ENCODE peak calls at places on chromosome 16, in eight cellular contexts. One of them, this sample, is unnamed. For H3K4me1, the result is how much of the 10 kb centered on the place peaks cover.

GRCh38 chr16:72312862-72313261 is 140.9 kb upstream of the PMFBP1 start:
- DNase-seq in uterus: no peak
- DNase-seq in upper lobe of left lung: no peak
- DNase-seq in CD8-positive, alpha-beta memory T cell: no peak
- DNase-seq in GM12878: no peak
- DNase-seq in adipocyte: peak
- DNase-seq in trophoblast cell: no peak
- DNase-seq in HAP-1: no peak
- DNase-seq in this sample: no peak

GRCh38 chr16:24054649-24055560 is 201.2 kb upstream of the CACNG3 start:
- DNase-seq in uterus: no peak
- DNase-seq in upper lobe of left lung: no peak
- DNase-seq in CD8-positive, alpha-beta memory T cell: no peak
- DNase-seq in GM12878: no peak
- DNase-seq in adipocyte: no peak
- DNase-seq in trophoblast cell: no peak
- DNase-seq in HAP-1: no peak
- DNase-seq in this sample: no peak

GRCh38 chr16:87160752-87161337 is 156.3 kb downstream of the C16orf95 start:
- DNase-seq in uterus: no peak
- DNase-seq in upper lobe of left lung: no peak
- DNase-seq in CD8-positive, alpha-beta memory T cell: no peak
- DNase-seq in GM12878: no peak
- DNase-seq in adipocyte: no peak
- DNase-seq in trophoblast cell: no peak
- DNase-seq in HAP-1: no peak
- DNase-seq in this sample: no peak

GRCh38 chr16:10178079-10178478 is 4.1 kb downstream of the GRIN2A start:
- DNase-seq in uterus: no peak
- DNase-seq in upper lobe of left lung: no peak
- DNase-seq in CD8-positive, alpha-beta memory T cell: no peak
- DNase-seq in GM12878: no peak
- DNase-seq in adipocyte: peak
- DNase-seq in trophoblast cell: no peak
- DNase-seq in HAP-1: no peak
- DNase-seq in this sample: no peak

GRCh38 chr16:86988920-86989715 is 328.1 kb downstream of the C16orf95 start:
- DNase-seq in uterus: no peak
- DNase-seq in upper lobe of left lung: no peak
- DNase-seq in CD8-positive, alpha-beta memory T cell: no peak
- DNase-seq in GM12878: no peak
- DNase-seq in adipocyte: no peak
- DNase-seq in trophoblast cell: no peak
- DNase-seq in HAP-1: no peak
- DNase-seq in this sample: no peak

GRCh38 chr16:49639739-49640388 is 216.0 kb downstream of the ZNF423 start:
- DNase-seq in uterus: peak
- DNase-seq in upper lobe of left lung: no peak
- DNase-seq in CD8-positive, alpha-beta memory T cell: no peak
- DNase-seq in GM12878: no peak
- DNase-seq in adipocyte: peak
- DNase-seq in trophoblast cell: no peak
- DNase-seq in HAP-1: peak
- DNase-seq in this sample: no peak

GRCh38 chr16:8583712-8584111 is 6.6 kb downstream of the TMEM114 start:
- DNase-seq in uterus: no peak
- DNase-seq in upper lobe of left lung: no peak
- DNase-seq in CD8-positive, alpha-beta memory T cell: no peak
- DNase-seq in GM12878: no peak
- DNase-seq in adipocyte: no peak
- DNase-seq in trophoblast cell: no peak
- DNase-seq in HAP-1: no peak
- DNase-seq in this sample: no peak

GRCh38 chr16:10878328-10878643 is 1.3 kb downstream of the CIITA start:
- DNase-seq in uterus: no peak
- DNase-seq in upper lobe of left lung: no peak
- DNase-seq in CD8-positive, alpha-beta memory T cell: no peak
- DNase-seq in GM12878: no peak
- DNase-seq in adipocyte: no peak
- DNase-seq in trophoblast cell: no peak
- DNase-seq in HAP-1: no peak
- DNase-seq in this sample: no peak

GRCh38 chr16:66588981-66589713 is 9.9 kb downstream of the CMTM2 start:
- DNase-seq in uterus: no peak
- DNase-seq in upper lobe of left lung: peak
- DNase-seq in CD8-positive, alpha-beta memory T cell: peak
- DNase-seq in GM12878: no peak
- DNase-seq in adipocyte: no peak
- DNase-seq in trophoblast cell: no peak
- DNase-seq in HAP-1: no peak
- DNase-seq in this sample: no peak

GRCh38 chr16:58814348-58814801 is 80.3 kb upstream of the GOT2 start:
- DNase-seq in uterus: peak
- DNase-seq in upper lobe of left lung: peak
- DNase-seq in CD8-positive, alpha-beta memory T cell: no peak
- DNase-seq in GM12878: no peak
- DNase-seq in adipocyte: peak
- DNase-seq in trophoblast cell: peak
- DNase-seq in HAP-1: peak
- DNase-seq in this sample: peak

GRCh38 chr16:11461595-11461990 is 116.3 kb downstream of the RMI2 start:
- DNase-seq in uterus: no peak
- DNase-seq in upper lobe of left lung: no peak
- DNase-seq in CD8-positive, alpha-beta memory T cell: no peak
- DNase-seq in GM12878: no peak
- DNase-seq in adipocyte: no peak
- DNase-seq in trophoblast cell: no peak
- DNase-seq in HAP-1: no peak
- DNase-seq in this sample: no peak

GRCh38 chr16:9039208-9039607 is 52.2 kb upstream of the HAPSTR1 start:
- DNase-seq in uterus: no peak
- DNase-seq in upper lobe of left lung: no peak
- DNase-seq in CD8-positive, alpha-beta memory T cell: no peak
- DNase-seq in GM12878: no peak
- DNase-seq in adipocyte: peak
- DNase-seq in trophoblast cell: no peak
- DNase-seq in HAP-1: no peak
- DNase-seq in this sample: no peak

GRCh38 chr16:84190731-84191388 is at the start of gene ADAD2:
- DNase-seq in uterus: no peak
- DNase-seq in upper lobe of left lung: no peak
- DNase-seq in CD8-positive, alpha-beta memory T cell: no peak
- DNase-seq in GM12878: no peak
- DNase-seq in adipocyte: no peak
- DNase-seq in trophoblast cell: no peak
- DNase-seq in HAP-1: no peak
- DNase-seq in this sample: no peak

GRCh38 chr16:46583036-46583435 is 38.1 kb downstream of the SHCBP1 start:
- DNase-seq in uterus: no peak
- DNase-seq in upper lobe of left lung: no peak
- DNase-seq in CD8-positive, alpha-beta memory T cell: no peak
- DNase-seq in GM12878: no peak
- DNase-seq in adipocyte: no peak
- DNase-seq in trophoblast cell: no peak
- DNase-seq in HAP-1: no peak
- DNase-seq in this sample: no peak

GRCh38 chr16:68470461-68471150 is 22.3 kb upstream of the SMPD3 start:
- DNase-seq in uterus: no peak
- DNase-seq in upper lobe of left lung: peak
- DNase-seq in CD8-positive, alpha-beta memory T cell: peak
- DNase-seq in GM12878: peak
- DNase-seq in adipocyte: no peak
- DNase-seq in trophoblast cell: no peak
- DNase-seq in HAP-1: no peak
- DNase-seq in this sample: no peak

GRCh38 chr16:15747937-15748336 is 97.9 kb downstream of the NDE1 start:
- DNase-seq in uterus: no peak
- DNase-seq in upper lobe of left lung: no peak
- DNase-seq in CD8-positive, alpha-beta memory T cell: no peak
- DNase-seq in GM12878: no peak
- DNase-seq in adipocyte: no peak
- DNase-seq in trophoblast cell: no peak
- DNase-seq in HAP-1: no peak
- DNase-seq in this sample: no peak

GRCh38 chr16:75541236-75541635 is 5.3 kb upstream of the CHST5 start:
- DNase-seq in uterus: no peak
- DNase-seq in upper lobe of left lung: no peak
- DNase-seq in CD8-positive, alpha-beta memory T cell: no peak
- DNase-seq in GM12878: no peak
- DNase-seq in adipocyte: no peak
- DNase-seq in trophoblast cell: no peak
- DNase-seq in HAP-1: no peak
- DNase-seq in this sample: no peak

GRCh38 chr16:7103056-7103455 is 229.6 kb upstream of the RBFOX1 start:
- DNase-seq in uterus: no peak
- DNase-seq in upper lobe of left lung: no peak
- DNase-seq in CD8-positive, alpha-beta memory T cell: no peak
- DNase-seq in GM12878: no peak
- DNase-seq in adipocyte: no peak
- DNase-seq in trophoblast cell: no peak
- DNase-seq in HAP-1: no peak
- DNase-seq in this sample: no peak

GRCh38 chr16:67723151-67723915 is 4.2 kb upstream of the GFOD2 start:
- DNase-seq in uterus: no peak
- DNase-seq in upper lobe of left lung: no peak
- DNase-seq in CD8-positive, alpha-beta memory T cell: no peak
- DNase-seq in GM12878: no peak
- DNase-seq in adipocyte: peak
- DNase-seq in trophoblast cell: peak
- DNase-seq in HAP-1: no peak
- DNase-seq in this sample: no peak

GRCh38 chr16:67421030-67421429 is 4.8 kb upstream of the ZDHHC1 start:
- DNase-seq in uterus: no peak
- DNase-seq in upper lobe of left lung: no peak
- DNase-seq in CD8-positive, alpha-beta memory T cell: no peak
- DNase-seq in GM12878: no peak
- DNase-seq in adipocyte: no peak
- DNase-seq in trophoblast cell: no peak
- DNase-seq in HAP-1: no peak
- DNase-seq in this sample: no peak

GRCh38 chr16:11449716-11450115 is 104.5 kb downstream of the RMI2 start:
- DNase-seq in uterus: no peak
- DNase-seq in upper lobe of left lung: no peak
- DNase-seq in CD8-positive, alpha-beta memory T cell: no peak
- DNase-seq in GM12878: no peak
- DNase-seq in adipocyte: no peak
- DNase-seq in trophoblast cell: no peak
- DNase-seq in HAP-1: no peak
- DNase-seq in this sample: no peak

GRCh38 chr16:3122926-3123570 is 10.7 kb downstream of the ZNF205 start:
- DNase-seq in uterus: no peak
- DNase-seq in upper lobe of left lung: no peak
- DNase-seq in CD8-positive, alpha-beta memory T cell: no peak
- DNase-seq in GM12878: no peak
- DNase-seq in adipocyte: no peak
- DNase-seq in trophoblast cell: no peak
- DNase-seq in HAP-1: no peak
- DNase-seq in this sample: no peak
- H3K4me3 ChIP-seq in uterus: no peak
- H3K4me3 ChIP-seq in upper lobe of left lung: no peak
- H3K4me3 ChIP-seq in CD8-positive, alpha-beta memory T cell: no peak
- H3K4me3 ChIP-seq in GM12878: no peak
- H3K4me3 ChIP-seq in adipocyte: no peak
- H3K4me3 ChIP-seq in trophoblast cell: no peak
- H3K4me3 ChIP-seq in HAP-1: no peak
- H3K4me3 ChIP-seq in this sample: no peak

GRCh38 chr16:2033057-2033911 is 6.6 kb downstream of the NHERF2 start:
- DNase-seq in uterus: peak
- DNase-seq in upper lobe of left lung: peak
- DNase-seq in CD8-positive, alpha-beta memory T cell: peak
- DNase-seq in GM12878: no peak
- DNase-seq in adipocyte: peak
- DNase-seq in trophoblast cell: no peak
- DNase-seq in HAP-1: no peak
- DNase-seq in this sample: peak

GRCh38 chr16:2034695-2035430 is 8.2 kb downstream of the NHERF2 start:
- DNase-seq in uterus: no peak
- DNase-seq in upper lobe of left lung: no peak
- DNase-seq in CD8-positive, alpha-beta memory T cell: no peak
- DNase-seq in GM12878: no peak
- DNase-seq in adipocyte: peak
- DNase-seq in trophoblast cell: no peak
- DNase-seq in HAP-1: no peak
- DNase-seq in this sample: no peak

GRCh38 chr16:2031081-2031577 is 4.4 kb downstream of the NHERF2 start:
- DNase-seq in uterus: no peak
- DNase-seq in upper lobe of left lung: peak
- DNase-seq in CD8-positive, alpha-beta memory T cell: no peak
- DNase-seq in GM12878: no peak
- DNase-seq in adipocyte: no peak
- DNase-seq in trophoblast cell: no peak
- DNase-seq in HAP-1: no peak
- DNase-seq in this sample: no peak

GRCh38 chr16:2030036-2030435 is 3.3 kb downstream of the NHERF2 start:
- DNase-seq in uterus: no peak
- DNase-seq in upper lobe of left lung: no peak
- DNase-seq in CD8-positive, alpha-beta memory T cell: no peak
- DNase-seq in GM12878: no peak
- DNase-seq in adipocyte: no peak
- DNase-seq in trophoblast cell: no peak
- DNase-seq in HAP-1: no peak
- DNase-seq in this sample: no peak

GRCh38 chr16:2032285-2033056 is 5.8 kb downstream of the NHERF2 start:
- DNase-seq in uterus: no peak
- DNase-seq in upper lobe of left lung: no peak
- DNase-seq in CD8-positive, alpha-beta memory T cell: no peak
- DNase-seq in GM12878: no peak
- DNase-seq in adipocyte: peak
- DNase-seq in trophoblast cell: no peak
- DNase-seq in HAP-1: no peak
- DNase-seq in this sample: no peak
- H3K4me1 ChIP-seq in uterus: under half
- H3K4me1 ChIP-seq in upper lobe of left lung: half or more
- H3K4me1 ChIP-seq in CD8-positive, alpha-beta memory T cell: under half
- H3K4me1 ChIP-seq in GM12878: under half
- H3K4me1 ChIP-seq in adipocyte: under half
- H3K4me1 ChIP-seq in trophoblast cell: under half
- H3K4me1 ChIP-seq in HAP-1: under half
- H3K4me1 ChIP-seq in this sample: under half

DNA sequence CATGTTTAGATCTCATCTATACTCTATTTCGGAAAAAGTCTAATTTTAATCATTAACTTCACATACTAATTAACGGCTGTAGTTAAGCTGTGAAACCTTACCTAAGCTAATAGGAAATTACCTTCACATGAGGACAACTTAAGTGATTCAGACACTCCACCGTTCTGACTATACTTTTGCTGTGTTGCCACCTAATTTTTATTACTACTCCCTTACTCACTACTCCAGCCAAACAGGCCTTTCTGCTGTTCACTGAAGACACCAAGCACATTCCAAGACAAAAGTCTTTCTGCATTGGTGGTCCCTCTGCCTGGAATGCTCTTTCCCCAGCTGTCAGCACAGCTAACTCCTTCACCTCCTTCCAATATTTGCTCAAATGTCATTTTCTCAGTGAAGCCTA is 1.3 kb downstream of the CMTR2 start:
- DNase-seq in uterus: no peak
- DNase-seq in upper lobe of left lung: no peak
- DNase-seq in CD8-positive, alpha-beta memory T cell: no peak
- DNase-seq in GM12878: no peak
- DNase-seq in adipocyte: no peak
- DNase-seq in trophoblast cell: no peak
- DNase-seq in HAP-1: no peak
- DNase-seq in this sample: no peak
- H3K4me3 ChIP-seq in uterus: no peak
- H3K4me3 ChIP-seq in upper lobe of left lung: no peak
- H3K4me3 ChIP-seq in CD8-positive, alpha-beta memory T cell: peak
- H3K4me3 ChIP-seq in GM12878: peak
- H3K4me3 ChIP-seq in adipocyte: peak
- H3K4me3 ChIP-seq in trophoblast cell: no peak
- H3K4me3 ChIP-seq in HAP-1: no peak
- H3K4me3 ChIP-seq in this sample: no peak

GRCh38 chr16:22665803-22666202 is 148.2 kb upstream of the HS3ST2 start:
- DNase-seq in uterus: no peak
- DNase-seq in upper lobe of left lung: no peak
- DNase-seq in CD8-positive, alpha-beta memory T cell: no peak
- DNase-seq in GM12878: no peak
- DNase-seq in adipocyte: no peak
- DNase-seq in trophoblast cell: no peak
- DNase-seq in HAP-1: no peak
- DNase-seq in this sample: no peak
- H3K4me1 ChIP-seq in uterus: under half
- H3K4me1 ChIP-seq in upper lobe of left lung: under half
- H3K4me1 ChIP-seq in CD8-positive, alpha-beta memory T cell: under half
- H3K4me1 ChIP-seq in GM12878: under half
- H3K4me1 ChIP-seq in adipocyte: under half
- H3K4me1 ChIP-seq in trophoblast cell: under half
- H3K4me1 ChIP-seq in HAP-1: under half
- H3K4me1 ChIP-seq in this sample: under half

This sample was measured in body of pancreas.